ENCODE peak calls at places on chromosomes 6 and 20, in five cellular contexts. S, E, V, U and R are unnamed samples.

GRCh38 chr6:160141001-160141726 is 19.5 kb downstream of the SLC22A1 start:
- DNase-seq in U (no peak), V (no peak), E (no peak), S (no peak), R (no peak)

GRCh38 chr20:944148-944547 is 28.0 kb upstream of the ANGPT4 start:
- DNase-seq in E (no peak), V (no peak), U (no peak), S (no peak), R (no peak)

GRCh38 chr6:47992805-47993204 is 118.2 kb downstream of the PTCHD4 start:
- DNase-seq in E (no peak), V (no peak), U (no peak), S (no peak), R (no peak)

GRCh38 chr6:71533939-71534379 is 245.3 kb downstream of the OGFRL1 start:
- DNase-seq in E (no peak), S (no peak), V (no peak), U (peak; percentile 31), R (peak; percentile 67)

GRCh38 chr20:49595811-49596545 is 28.0 kb upstream of the PTGIS start:
- DNase-seq in E (no peak), V (no peak), U (no peak), S (no peak), R (no peak)

GRCh38 chr6:44771647-44772415 is 384.3 kb downstream of the CDC5L start:
- DNase-seq in U (no peak), E (no peak), S (peak; percentile 39), V (no peak), R (no peak)

GRCh38 chr20:25177890-25178321 is 17.6 kb upstream of the ENTPD6 start:
- DNase-seq in U (no peak), S (no peak), V (no peak), E (no peak), R (no peak)

GRCh38 chr6:36268478-36269248 is 1.2 kb upstream of the PNPLA1 start:
- DNase-seq in V (no peak), S (no peak), E (no peak), U (no peak), R (peak; percentile 71)

GRCh38 chr6:73054958-73055357 is 170.3 kb downstream of the KHDC1L start:
- DNase-seq in V (no peak), U (no peak), S (no peak), E (no peak), R (no peak)

GRCh38 chr6:37483917-37484785 is 15.5 kb downstream of the CCDC167 start:
- DNase-seq in S (peak; percentile 77), E (peak; percentile 61), V (peak; percentile 93), U (peak; percentile 41), R (peak; percentile 54)

GRCh38 chr6:105189026-105189680 is 9.3 kb upstream of the POPDC3 start:
- DNase-seq in S (no peak), E (no peak), U (no peak), V (no peak), R (no peak)

GRCh38 chr20:47865912-47866311 is 80.6 kb upstream of the SULF2 start:
- DNase-seq in S (no peak), U (no peak), V (no peak), E (no peak), R (no peak)

GRCh38 chr20:11170565-11170964 is 496.8 kb upstream of the JAG1 start:
- DNase-seq in V (no peak), U (no peak), S (no peak), E (no peak), R (no peak)

GRCh38 chr6:41187924-41188886 is 12.7 kb downstream of the TREML2 start:
- DNase-seq in S (no peak), V (peak; percentile 34), U (no peak), E (no peak), R (no peak)

GRCh38 chr6:169429001-169429400 is 175.4 kb upstream of the THBS2 start:
- DNase-seq in E (no peak), V (no peak), S (no peak), U (no peak), R (no peak)

GRCh38 chr6:121260651-121261102 is 73.6 kb downstream of the TBC1D32 start:
- DNase-seq in S (no peak), E (no peak), V (no peak), U (peak; percentile 61), R (no peak)

GRCh38 chr6:109434456-109434855 is 6.0 kb downstream of the PPIL6 start:
- DNase-seq in E (no peak), S (no peak), V (no peak), U (peak; percentile 22), R (no peak)

GRCh38 chr6:41408982-41409381 is 73.6 kb downstream of the NCR2 start:
- DNase-seq in E (no peak), U (no peak), S (no peak), V (no peak), R (no peak)

GRCh38 chr6:123091896-123092271 is 95.8 kb downstream of the CLVS2 start:
- DNase-seq in V (no peak), E (no peak), S (no peak), U (no peak), R (no peak)

GRCh38 chr6:100105919-100106318 is 111.9 kb upstream of the MCHR2 start:
- DNase-seq in U (no peak), E (no peak), S (no peak), V (no peak), R (no peak)

GRCh38 chr20:6079011-6079410 is 25.2 kb upstream of the LRRN4 start:
- DNase-seq in S (no peak), U (no peak), E (no peak), V (no peak), R (no peak)

GRCh38 chr6:158560787-158561246 is 926 bp downstream of the TMEM181 start:
- DNase-seq in U (peak; percentile 50), S (no peak), E (no peak), V (no peak), R (peak; percentile 4)

GRCh38 chr6:157294654-157295053 is 28.7 kb downstream of the TMEM242 start:
- DNase-seq in E (no peak), V (no peak), U (no peak), S (no peak), R (no peak)

GRCh38 chr6:11824986-11825385 is 46.4 kb upstream of the ADTRP start:
- DNase-seq in V (no peak), U (peak; percentile 70), E (no peak), S (no peak), R (peak; percentile 56)

GRCh38 chr6:34663371-34663770 is 33.2 kb downstream of the ILRUN start:
- DNase-seq in U (no peak), S (no peak), V (no peak), E (no peak), R (no peak)
- H3K4ac ChIP-seq in U (no peak overlapping the region), S (no peak overlapping the region), V (no peak overlapping the region), E (no peak overlapping the region), R (peak overlapping the region; percentile 1)

DNA sequence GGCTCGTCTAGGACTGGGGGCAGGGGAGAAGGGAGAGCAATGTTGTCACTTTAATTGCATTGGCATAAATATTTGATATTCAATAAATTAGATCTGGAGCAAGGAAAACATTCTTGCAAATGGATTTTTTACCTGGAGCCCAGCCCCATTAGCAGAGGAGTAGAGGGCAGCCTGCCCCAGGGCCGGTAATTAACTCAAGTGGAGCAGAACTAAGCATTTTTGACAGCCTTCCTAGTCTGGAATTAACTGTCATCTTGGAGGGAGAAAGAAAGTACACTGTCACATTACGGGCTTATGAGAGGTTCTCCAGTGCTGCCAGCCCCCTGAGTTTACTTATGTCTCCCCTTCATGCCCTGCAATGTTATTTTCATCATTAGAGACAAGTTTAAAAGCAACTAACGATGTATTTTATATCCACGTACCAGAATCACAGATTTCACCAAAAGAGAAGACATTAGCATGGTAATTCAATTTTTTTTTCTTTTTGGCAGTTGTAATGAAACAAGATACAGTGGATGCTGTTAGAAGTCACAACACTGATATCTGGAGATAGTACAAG is 71.9 kb upstream of the GTSF1L start:
- DNase-seq in U (no peak), S (no peak), E (peak; percentile 21), V (no peak), R (no peak)
- H2BK12ac ChIP-seq in U (no peak overlapping the region), S (no peak overlapping the region), E (no peak overlapping the region), V (no peak overlapping the region), R (no peak overlapping the region)

GRCh38 chr20:53880108-53880641 is 190.2 kb downstream of the BCAS1 start:
- DNase-seq in E (no peak), U (no peak), V (no peak), S (no peak), R (no peak)
- H3K4ac ChIP-seq in E (no peak overlapping the region), U (peak overlapping the region; percentile 17), V (no peak overlapping the region), S (no peak overlapping the region), R (no peak overlapping the region)

GRCh38 chr6:54243699-54244098 is 64.5 kb upstream of the TINAG start:
- DNase-seq in E (no peak), S (no peak), U (no peak), V (no peak), R (no peak)

GRCh38 chr6:54236984-54237383 is 71.3 kb upstream of the TINAG start:
- DNase-seq in S (no peak), V (no peak), U (no peak), E (no peak), R (no peak)

GRCh38 chr6:54232703-54233102 is 75.5 kb upstream of the TINAG start:
- DNase-seq in E (no peak), S (no peak), V (no peak), U (no peak), R (no peak)

GRCh38 chr6:54234539-54234938 is 73.7 kb upstream of the TINAG start:
- DNase-seq in S (no peak), U (no peak), V (no peak), E (no peak), R (no peak)

GRCh38 chr6:54238407-54238806 is 69.8 kb upstream of the TINAG start:
- DNase-seq in S (no peak), U (peak; percentile 37), V (no peak), E (no peak), R (no peak)
- H2BK12ac ChIP-seq in S (no peak overlapping the region), U (no peak overlapping the region), V (no peak overlapping the region), E (no peak overlapping the region), R (no peak overlapping the region)

DNA sequence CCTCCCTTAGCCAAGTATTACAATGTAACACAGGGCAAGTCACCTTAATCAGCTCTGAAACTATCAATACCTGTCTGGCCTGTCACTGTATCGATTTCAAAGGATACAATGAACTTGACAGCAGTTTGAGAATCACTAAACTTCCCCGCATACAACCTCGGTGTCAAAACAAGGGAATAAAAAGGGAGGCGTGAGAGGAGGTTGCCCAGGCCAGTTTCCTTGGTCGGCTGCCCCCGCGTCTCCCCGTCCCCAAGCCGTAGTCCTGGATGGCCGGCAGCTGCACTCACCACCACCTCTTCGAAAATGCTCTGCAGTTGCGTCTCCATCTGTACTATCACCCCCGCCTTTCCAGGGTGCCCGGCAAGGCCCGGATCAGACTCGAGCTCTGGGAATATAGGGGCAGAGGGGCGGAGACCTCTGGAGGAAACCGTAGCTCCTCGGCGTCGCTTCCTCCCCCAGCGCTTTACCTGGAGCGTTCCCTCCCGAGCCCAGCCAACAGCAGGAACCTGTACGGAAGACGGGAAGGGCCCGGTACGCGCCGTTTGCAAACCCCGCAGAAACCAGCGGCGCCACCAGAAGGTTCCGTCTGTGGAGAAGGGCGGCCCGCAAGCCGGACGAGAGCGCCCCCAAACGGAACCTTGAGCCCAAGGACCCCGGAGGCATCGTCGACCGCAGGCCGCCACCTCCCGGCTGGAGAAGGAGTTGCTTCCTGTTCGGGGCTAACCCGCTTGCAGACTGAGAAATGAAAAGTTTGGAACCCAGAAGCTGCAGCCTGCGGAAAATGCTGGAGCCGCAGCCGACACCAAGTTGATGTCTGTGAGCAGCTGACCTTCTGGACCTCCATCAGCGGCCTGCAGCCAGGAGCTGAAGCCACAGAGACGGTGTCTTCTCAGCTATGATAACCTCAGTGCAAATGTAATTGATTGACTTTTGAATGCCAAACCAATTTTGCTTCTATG is at the start of gene MED23:
- DNase-seq in S (peak; percentile 98), U (peak; percentile 94), V (peak; percentile 100), E (peak; percentile 94), R (peak; percentile 95)
- H3K4ac ChIP-seq in S (no peak within 1 kb of the TSS), U (no peak within 1 kb of the TSS), V (no peak within 1 kb of the TSS), E (no peak within 1 kb of the TSS), R (peak within 1 kb of the TSS; percentile 19)